ENCODE peak calls at places on chromosomes 3 and 15, in four cellular contexts. A is brain microvascular endothelial cell, W is ovary, Z is WERI-Rb-1. X is an unnamed sample.

GRCh38 chr3:30952786-30953185 is 58.3 kb upstream of the GADL1 start:
- DNase-seq in A (no peak), W (no peak), Z (no peak), X (no peak)

GRCh38 chr15:99252326-99252725 is 1.0 kb downstream of the LRRC28 start:
- DNase-seq in A (no peak), Z (no peak), W (no peak), X (no peak)

GRCh38 chr3:132536442-132537153 is 60.5 kb upstream of the ACKR4 start:
- DNase-seq in Z (no peak), W (no peak), A (no peak), X (no peak)

GRCh38 chr3:193016437-193016887 is 98.8 kb upstream of the MB21D2 start:
- DNase-seq in Z (no peak), A (no peak), W (no peak), X (peak)

GRCh38 chr3:187802928-187803259 is 57.6 kb upstream of the BCL6 start:
- DNase-seq in Z (no peak), W (no peak), A (no peak), X (no peak)

GRCh38 chr3:8822141-8822540 is 52.7 kb upstream of the OXTR start:
- DNase-seq in Z (no peak), W (no peak), A (peak), X (no peak)

GRCh38 chr3:14125193-14126016 is 553 bp downstream of the TMEM43 start:
- DNase-seq in A (peak), W (peak), Z (peak), X (peak)

GRCh38 chr3:172076212-172076611 is 36.8 kb downstream of the FNDC3B start:
- DNase-seq in A (no peak), Z (no peak), W (no peak), X (no peak)

GRCh38 chr3:141544697-141545096 is 57.9 kb downstream of the RASA2 start:
- DNase-seq in Z (no peak), A (no peak), W (no peak), X (no peak)

GRCh38 chr3:47495886-47496285 is 17.6 kb downstream of the ELP6 start:
- DNase-seq in W (no peak), A (no peak), Z (no peak), X (no peak)

GRCh38 chr3:31754575-31755278 is 222.0 kb downstream of the STT3B start:
- DNase-seq in A (no peak), W (no peak), Z (no peak), X (no peak)

GRCh38 chr3:12393894-12394293 is 90.4 kb upstream of the TSEN2 start:
- DNase-seq in A (no peak), Z (no peak), W (no peak), X (no peak)

GRCh38 chr3:128933922-128934253 is 54.5 kb downstream of the ACAD9 start:
- DNase-seq in W (no peak), A (no peak), Z (peak), X (no peak)

GRCh38 chr15:51492528-51492927 is 130.0 kb downstream of the DMXL2 start:
- DNase-seq in Z (no peak), W (no peak), A (no peak), X (no peak)

GRCh38 chr3:28335246-28335645 is 13.3 kb upstream of the ZCWPW2 start:
- DNase-seq in W (no peak), A (no peak), Z (no peak), X (no peak)

GRCh38 chr15:34102175-34102925 is 467 bp downstream of the PGBD4 start:
- DNase-seq in Z (no peak), W (no peak), A (no peak), X (no peak)

GRCh38 chr3:69767571-69767970 is 28.3 kb downstream of the MITF start:
- DNase-seq in W (peak), Z (no peak), A (no peak), X (no peak)